ENCODE peak calls at places on chromosomes 16 and 17, in eight cellular contexts. One of them, this sample, is unnamed.

GRCh38 chr16:57807252-57807967 is 5.1 kb upstream of the KIFC3 start:
- DNase-seq in SK-N-SH: no peak
- DNase-seq in A549: peak; percentile 68
- DNase-seq in OCI-LY7: no peak
- DNase-seq in GM23248: peak; percentile 58
- DNase-seq in heart right ventricle: no peak
- DNase-seq in right cardiac atrium: no peak
- DNase-seq in transverse colon: no peak
- DNase-seq in this sample: no peak

GRCh38 chr16:50626868-50627267 is 54.2 kb downstream of the SNX20 start:
- DNase-seq in SK-N-SH: no peak
- DNase-seq in A549: no peak
- DNase-seq in OCI-LY7: no peak
- DNase-seq in GM23248: no peak
- DNase-seq in heart right ventricle: no peak
- DNase-seq in right cardiac atrium: no peak
- DNase-seq in transverse colon: no peak
- DNase-seq in this sample: no peak

GRCh38 chr17:67183531-67183930 is 61.5 kb downstream of the HELZ start:
- DNase-seq in SK-N-SH: no peak
- DNase-seq in A549: no peak
- DNase-seq in OCI-LY7: no peak
- DNase-seq in GM23248: peak; percentile 3
- DNase-seq in heart right ventricle: no peak
- DNase-seq in right cardiac atrium: no peak
- DNase-seq in transverse colon: no peak
- DNase-seq in this sample: no peak

GRCh38 chr16:8590161-8590688 is at the start of gene TMEM114:
- DNase-seq in SK-N-SH: peak; percentile 71
- DNase-seq in A549: no peak
- DNase-seq in OCI-LY7: no peak
- DNase-seq in GM23248: no peak
- DNase-seq in heart right ventricle: no peak
- DNase-seq in right cardiac atrium: no peak
- DNase-seq in transverse colon: no peak
- DNase-seq in this sample: no peak

GRCh38 chr16:53159781-53160436 is 105.1 kb downstream of the CHD9 start:
- DNase-seq in SK-N-SH: peak; percentile 43
- DNase-seq in A549: peak; percentile 46
- DNase-seq in OCI-LY7: peak; percentile 75
- DNase-seq in GM23248: peak; percentile 69
- DNase-seq in heart right ventricle: no peak
- DNase-seq in right cardiac atrium: no peak
- DNase-seq in transverse colon: no peak
- DNase-seq in this sample: no peak

GRCh38 chr16:56451753-56452689 is 667 bp downstream of the OGFOD1 start:
- DNase-seq in SK-N-SH: peak; percentile 44
- DNase-seq in A549: peak; percentile 35
- DNase-seq in OCI-LY7: peak; percentile 28
- DNase-seq in GM23248: peak; percentile 82
- DNase-seq in heart right ventricle: no peak
- DNase-seq in right cardiac atrium: peak; percentile 29
- DNase-seq in transverse colon: peak; percentile 26
- DNase-seq in this sample: peak; percentile 80

GRCh38 chr17:78412403-78412802 is 34.0 kb downstream of the PGS1 start:
- DNase-seq in SK-N-SH: peak; percentile 58
- DNase-seq in A549: peak; percentile 58
- DNase-seq in OCI-LY7: no peak
- DNase-seq in GM23248: peak; percentile 52
- DNase-seq in heart right ventricle: no peak
- DNase-seq in right cardiac atrium: no peak
- DNase-seq in transverse colon: no peak
- DNase-seq in this sample: no peak

GRCh38 chr17:17503566-17504130 is 7.5 kb upstream of the RASD1 start:
- DNase-seq in SK-N-SH: no peak
- DNase-seq in A549: no peak
- DNase-seq in OCI-LY7: no peak
- DNase-seq in GM23248: no peak
- DNase-seq in heart right ventricle: no peak
- DNase-seq in right cardiac atrium: no peak
- DNase-seq in transverse colon: no peak
- DNase-seq in this sample: no peak

GRCh38 chr17:4897198-4897657 is 2.1 kb upstream of the C17orf107 start:
- DNase-seq in SK-N-SH: no peak
- DNase-seq in A549: no peak
- DNase-seq in OCI-LY7: no peak
- DNase-seq in GM23248: no peak
- DNase-seq in heart right ventricle: no peak
- DNase-seq in right cardiac atrium: no peak
- DNase-seq in transverse colon: no peak
- DNase-seq in this sample: peak; percentile 74

GRCh38 chr16:50323335-50324011 is 45.3 kb downstream of the BRD7 start:
- DNase-seq in SK-N-SH: peak; percentile 36
- DNase-seq in A549: no peak
- DNase-seq in OCI-LY7: no peak
- DNase-seq in GM23248: peak; percentile 62
- DNase-seq in heart right ventricle: no peak
- DNase-seq in right cardiac atrium: no peak
- DNase-seq in transverse colon: no peak
- DNase-seq in this sample: no peak

GRCh38 chr17:32882734-32883133 is 5.8 kb upstream of the MYO1D start:
- DNase-seq in SK-N-SH: no peak
- DNase-seq in A549: no peak
- DNase-seq in OCI-LY7: no peak
- DNase-seq in GM23248: peak; percentile 87
- DNase-seq in heart right ventricle: no peak
- DNase-seq in right cardiac atrium: no peak
- DNase-seq in transverse colon: no peak
- DNase-seq in this sample: no peak

GRCh38 chr16:66551362-66551761 is 1.0 kb upstream of the CKLF start:
- DNase-seq in SK-N-SH: peak; percentile 64
- DNase-seq in A549: peak; percentile 59
- DNase-seq in OCI-LY7: peak; percentile 82
- DNase-seq in GM23248: peak; percentile 70
- DNase-seq in heart right ventricle: no peak
- DNase-seq in right cardiac atrium: no peak
- DNase-seq in transverse colon: peak; percentile 60
- DNase-seq in this sample: no peak

DNA sequence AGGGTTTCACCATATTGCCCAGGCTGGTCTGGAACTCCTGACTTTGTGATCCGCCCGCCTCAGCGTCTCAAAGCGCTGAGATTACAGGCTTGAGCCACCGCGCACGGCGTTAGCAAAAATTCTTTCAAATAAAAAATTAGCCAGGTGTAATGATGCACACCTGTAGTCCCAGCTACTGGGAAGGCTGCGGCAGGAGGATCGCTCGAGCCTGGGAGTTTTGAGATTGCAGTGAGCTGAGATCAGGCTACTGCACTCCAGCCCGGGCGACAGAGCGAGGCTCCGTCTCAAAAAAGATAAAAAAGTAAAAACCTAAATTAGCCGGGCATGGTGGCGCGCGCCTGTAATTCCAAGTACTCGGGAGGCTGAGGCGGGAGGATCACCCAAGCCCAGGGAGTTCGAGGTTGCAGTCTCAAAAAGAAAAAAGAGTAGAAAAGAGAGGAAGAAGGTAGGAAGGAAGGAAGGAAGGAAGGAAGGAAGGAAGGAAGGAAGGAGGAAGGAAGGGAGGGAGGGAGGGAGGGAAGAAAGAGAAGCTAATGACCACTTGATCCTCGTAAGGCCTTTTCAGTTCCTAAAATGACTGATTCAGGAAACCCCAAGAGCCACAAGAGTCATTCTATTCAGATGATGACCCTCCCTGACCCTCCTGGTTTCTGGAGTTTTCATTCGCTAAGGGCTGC is 59.2 kb downstream of the SRL start:
- DNase-seq in SK-N-SH: no peak
- DNase-seq in A549: no peak
- DNase-seq in OCI-LY7: no peak
- DNase-seq in GM23248: no peak
- DNase-seq in heart right ventricle: no peak
- DNase-seq in right cardiac atrium: no peak
- DNase-seq in transverse colon: no peak
- DNase-seq in this sample: no peak
- H3K27ac ChIP-seq in SK-N-SH: peak overlapping the region; percentile 88
- H3K27ac ChIP-seq in A549: peak overlapping the region; percentile 99
- H3K27ac ChIP-seq in OCI-LY7: no peak overlapping the region
- H3K27ac ChIP-seq in GM23248: peak overlapping the region; percentile 88
- H3K27ac ChIP-seq in heart right ventricle: peak overlapping the region; percentile 96
- H3K27ac ChIP-seq in right cardiac atrium: peak overlapping the region; percentile 65
- H3K27ac ChIP-seq in transverse colon: peak overlapping the region; percentile 97
- H3K27ac ChIP-seq in this sample: peak overlapping the region; percentile 96

GRCh38 chr16:2996298-2996697 is 16.1 kb upstream of the PKMYT1 start:
- DNase-seq in SK-N-SH: no peak
- DNase-seq in A549: no peak
- DNase-seq in OCI-LY7: no peak
- DNase-seq in GM23248: no peak
- DNase-seq in heart right ventricle: no peak
- DNase-seq in right cardiac atrium: no peak
- DNase-seq in transverse colon: no peak
- DNase-seq in this sample: no peak
- H3K4me3 ChIP-seq in SK-N-SH: no peak overlapping the region
- H3K4me3 ChIP-seq in A549: no peak overlapping the region
- H3K4me3 ChIP-seq in OCI-LY7: no peak overlapping the region
- H3K4me3 ChIP-seq in GM23248: no peak overlapping the region
- H3K4me3 ChIP-seq in heart right ventricle: no peak overlapping the region
- H3K4me3 ChIP-seq in right cardiac atrium: no peak overlapping the region
- H3K4me3 ChIP-seq in transverse colon: no peak overlapping the region
- H3K4me3 ChIP-seq in this sample: no peak overlapping the region

DNA sequence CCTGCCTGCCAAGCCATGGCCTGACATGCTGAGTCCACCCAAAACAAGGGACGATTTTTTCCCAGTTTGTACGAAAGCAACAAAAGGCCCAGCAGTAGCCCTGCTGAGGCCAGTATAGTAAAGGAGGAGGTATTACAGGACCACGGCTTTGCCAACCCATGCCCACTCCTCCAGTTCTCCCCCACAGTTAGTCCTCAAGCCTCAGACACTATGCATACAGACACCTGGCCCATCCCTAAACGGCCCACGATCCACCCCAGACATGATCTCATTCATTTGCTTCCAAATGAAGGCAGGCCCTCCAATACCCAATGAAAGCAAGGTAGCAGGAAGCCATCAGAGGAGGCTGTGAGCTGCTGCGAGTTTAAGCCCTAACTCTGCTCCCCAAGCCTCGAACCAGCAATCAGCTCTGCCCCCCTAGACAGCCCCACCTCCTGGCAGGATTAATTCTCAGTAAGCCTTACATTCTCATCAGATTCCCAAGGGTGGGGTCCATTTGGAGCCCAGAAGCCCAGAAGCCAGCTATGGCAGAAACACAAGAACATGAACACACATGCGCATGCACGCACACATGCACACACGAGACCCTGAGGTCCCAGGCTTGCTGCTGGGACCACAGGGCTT is 4.9 kb downstream of the HDAC5 start:
- DNase-seq in SK-N-SH: no peak
- DNase-seq in A549: no peak
- DNase-seq in OCI-LY7: no peak
- DNase-seq in GM23248: no peak
- DNase-seq in heart right ventricle: no peak
- DNase-seq in right cardiac atrium: no peak
- DNase-seq in transverse colon: no peak
- DNase-seq in this sample: no peak
- H3K27ac ChIP-seq in SK-N-SH: no peak overlapping the region
- H3K27ac ChIP-seq in A549: no peak overlapping the region
- H3K27ac ChIP-seq in OCI-LY7: no peak overlapping the region
- H3K27ac ChIP-seq in GM23248: no peak overlapping the region
- H3K27ac ChIP-seq in heart right ventricle: peak overlapping the region; percentile 30
- H3K27ac ChIP-seq in right cardiac atrium: no peak overlapping the region
- H3K27ac ChIP-seq in transverse colon: no peak overlapping the region
- H3K27ac ChIP-seq in this sample: no peak overlapping the region

GRCh38 chr17:79840204-79840988 is 1.2 kb upstream of the CBX4 start:
- DNase-seq in SK-N-SH: peak; percentile 85
- DNase-seq in A549: no peak
- DNase-seq in OCI-LY7: no peak
- DNase-seq in GM23248: peak; percentile 74
- DNase-seq in heart right ventricle: peak; percentile 70
- DNase-seq in right cardiac atrium: peak; percentile 86
- DNase-seq in transverse colon: peak; percentile 67
- DNase-seq in this sample: no peak
- H3K4me3 ChIP-seq in SK-N-SH: peak overlapping the region; percentile 51
- H3K4me3 ChIP-seq in A549: peak overlapping the region; percentile 82
- H3K4me3 ChIP-seq in OCI-LY7: peak overlapping the region; percentile 84
- H3K4me3 ChIP-seq in GM23248: peak overlapping the region; percentile 59
- H3K4me3 ChIP-seq in heart right ventricle: peak overlapping the region; percentile 84
- H3K4me3 ChIP-seq in right cardiac atrium: no peak overlapping the region
- H3K4me3 ChIP-seq in transverse colon: peak overlapping the region; percentile 56
- H3K4me3 ChIP-seq in this sample: peak overlapping the region; percentile 96

This sample was measured in coronary artery.